ENCODE peak calls at places on chromosomes 1 and 21, in seven cellular contexts. J, R, N, Z, X, A and B are unnamed samples.

GRCh38 chr1:15106608-15107007 is 46.9 kb upstream of the TMEM51 start:
- DNase-seq in J (no peak), R (no peak), N (no peak), Z (peak), X (no peak), A (no peak), B (no peak)

GRCh38 chr1:91278754-91279153 is 125.9 kb downstream of the HFM1 start:
- DNase-seq in J (peak), R (peak), N (no peak), Z (no peak), X (no peak), A (peak), B (no peak)

GRCh38 chr1:32893198-32894018 is 7.1 kb downstream of the HPCA start:
- DNase-seq in J (no peak), R (no peak), N (no peak), Z (peak), X (no peak), A (no peak), B (peak)

GRCh38 chr1:7954683-7955082 is 6.8 kb upstream of the PARK7 start:
- DNase-seq in J (peak), R (no peak), N (no peak), Z (no peak), X (no peak), A (no peak), B (no peak)

GRCh38 chr1:8679411-8679800 is 138.0 kb downstream of the RERE start:
- DNase-seq in J (peak), R (no peak), N (no peak), Z (no peak), X (no peak), A (peak), B (no peak)

GRCh38 chr1:65357291-65357960 is 48.1 kb downstream of the DNAJC6 start:
- DNase-seq in J (no peak), R (no peak), N (no peak), Z (no peak), X (no peak), A (no peak), B (no peak)

GRCh38 chr1:205849619-205850355 is at the start of gene PM20D1:
- DNase-seq in J (peak), R (peak), N (peak), Z (peak), X (no peak), A (no peak), B (peak)

GRCh38 chr1:235875236-235875635 is 8.5 kb upstream of the LYST start:
- DNase-seq in J (no peak), R (no peak), N (no peak), Z (no peak), X (no peak), A (no peak), B (no peak)

GRCh38 chr1:56452027-56453011 is 127.0 kb downstream of the PLPP3 start:
- DNase-seq in J (no peak), R (no peak), N (no peak), Z (no peak), X (no peak), A (no peak), B (no peak)

GRCh38 chr1:53942149-53942957 is 3.1 kb downstream of the IFT25 start:
- DNase-seq in J (no peak), R (no peak), N (no peak), Z (no peak), X (no peak), A (peak), B (no peak)

GRCh38 chr1:109873278-109874175 is 37.1 kb upstream of the CSF1 start:
- DNase-seq in J (no peak), R (no peak), N (no peak), Z (no peak), X (no peak), A (peak), B (no peak)

GRCh38 chr1:48917070-48917454 is 140.4 kb upstream of the BEND5 start:
- DNase-seq in J (no peak), R (no peak), N (no peak), Z (no peak), X (no peak), A (no peak), B (no peak)

GRCh38 chr1:54125671-54126070 is 27.1 kb downstream of the CDCP2 start:
- DNase-seq in J (peak), R (no peak), N (no peak), Z (peak), X (no peak), A (peak), B (peak)

GRCh38 chr1:6288026-6288425 is 27.1 kb upstream of the GPR153 start:
- DNase-seq in J (no peak), R (no peak), N (no peak), Z (no peak), X (no peak), A (no peak), B (no peak)

GRCh38 chr1:11414921-11415538 is 63.9 kb upstream of the DISP3 start:
- DNase-seq in J (no peak), R (no peak), N (no peak), Z (no peak), X (no peak), A (no peak), B (no peak)

GRCh38 chr1:226419284-226419683 is 11.4 kb upstream of the PARP1 start:
- DNase-seq in J (no peak), R (no peak), N (no peak), Z (no peak), X (no peak), A (no peak), B (no peak)

GRCh38 chr1:34460193-34460592 is 283.5 kb downstream of the C1orf94 start:
- DNase-seq in J (no peak), R (no peak), N (no peak), Z (peak), X (peak), A (peak), B (no peak)

GRCh38 chr21:25507522-25507921 is 99.8 kb downstream of the MRPL39 start:
- DNase-seq in J (no peak), R (no peak), N (no peak), Z (no peak), X (no peak), A (peak), B (no peak)

GRCh38 chr1:41358152-41358937 is 2.9 kb upstream of the FOXO6 start:
- DNase-seq in J (no peak), R (no peak), N (no peak), Z (no peak), X (no peak), A (no peak), B (no peak)